ENCODE peak calls at places on chromosomes 3 and 15, in four cellular contexts. O is GM12878, F is WTC11, M is HepG2. P is an unnamed sample.

GRCh38 chr3:177131927-177132636 is 65.2 kb downstream of the TBL1XR1 start:
- DNase-seq in F (no peak), M (no peak), O (no peak), P (no peak)

GRCh38 chr3:192652731-192653130 is 74.6 kb downstream of the FGF12 start:
- DNase-seq in F (no peak), O (no peak), M (no peak), P (no peak)

GRCh38 chr15:34682673-34683072 is 72.1 kb downstream of the GJD2 start:
- DNase-seq in O (no peak), M (no peak), F (no peak), P (no peak)

GRCh38 chr3:40771112-40771511 is 246.4 kb downstream of the ZNF621 start:
- DNase-seq in O (no peak), F (no peak), M (no peak), P (no peak)

GRCh38 chr3:157754415-157754814 is 251.2 kb upstream of the VEPH1 start:
- DNase-seq in F (no peak), M (no peak), O (no peak), P (no peak)

GRCh38 chr15:85752591-85752990 is 42.1 kb downstream of the KLHL25 start:
- DNase-seq in F (peak), M (no peak), O (no peak), P (no peak)

GRCh38 chr15:90343391-90343790 is 8.7 kb upstream of the ZNF774 start:
- DNase-seq in M (no peak), F (no peak), O (no peak), P (peak)

GRCh38 chr3:107598926-107599754 is 76.4 kb downstream of the BBX start:
- DNase-seq in O (peak), M (peak), F (peak), P (peak)

GRCh38 chr3:143120716-143121239 is 1.2 kb downstream of the CHST2 start:
- DNase-seq in O (no peak), F (no peak), M (no peak), P (peak)

GRCh38 chr3:18382760-18383369 is 42.3 kb downstream of the SATB1 start:
- DNase-seq in O (no peak), M (no peak), F (no peak), P (no peak)

GRCh38 chr3:13018561-13019242 is 54.5 kb downstream of the IQSEC1 start:
- DNase-seq in O (no peak), F (no peak), M (no peak), P (no peak)

GRCh38 chr3:42894693-42895092 is 11.2 kb upstream of the ZNF662 start:
- DNase-seq in M (peak), O (no peak), F (no peak), P (no peak)

GRCh38 chr3:149494022-149494758 is 19.7 kb downstream of the TM4SF4 start:
- DNase-seq in F (peak), M (peak), O (no peak), P (peak)

GRCh38 chr15:99424978-99425665 is 140.7 kb upstream of the MEF2A start:
- DNase-seq in M (peak), F (no peak), O (no peak), P (no peak)

GRCh38 chr3:139721370-139721769 is 43.6 kb upstream of the NMNAT3 start:
- DNase-seq in F (no peak), O (no peak), M (no peak), P (no peak)

GRCh38 chr3:73530030-73530411 is 94.7 kb downstream of the PDZRN3 start:
- DNase-seq in F (no peak), M (no peak), O (no peak), P (no peak)

GRCh38 chr3:122005033-122005565 is 16.9 kb downstream of the ILDR1 start:
- DNase-seq in M (no peak), O (peak), F (peak), P (peak)

GRCh38 chr3:197137741-197138140 is 108.1 kb upstream of the MELTF start:
- DNase-seq in O (no peak), M (no peak), F (no peak), P (no peak)

GRCh38 chr3:13536832-13537231 is 12.1 kb upstream of the FBLN2 start:
- DNase-seq in F (no peak), O (no peak), M (no peak), P (no peak)

GRCh38 chr3:85360742-85361387 is 402.1 kb downstream of the CADM2 start:
- DNase-seq in M (peak), F (peak), O (peak), P (peak)

GRCh38 chr3:110856916-110857315 is 214.7 kb upstream of the NECTIN3 start:
- DNase-seq in O (no peak), F (no peak), M (no peak), P (no peak)

GRCh38 chr3:10511809-10512494 is 6.6 kb upstream of the ATP2B2 start:
- DNase-seq in F (no peak), O (no peak), M (peak), P (no peak)

GRCh38 chr3:44915702-44916438 is 41.5 kb downstream of the TGM4 start:
- DNase-seq in M (peak), O (no peak), F (no peak), P (peak)

GRCh38 chr15:32735948-32736347 is 18.1 kb downstream of the GREM1 start:
- DNase-seq in M (no peak), F (no peak), O (no peak), P (no peak)

GRCh38 chr3:19547665-19548464 is 386.2 kb downstream of the EFHB start:
- DNase-seq in M (no peak), F (no peak), O (no peak), P (no peak)

GRCh38 chr3:104437131-104437750 is 929.5 kb upstream of the ALCAM start:
- DNase-seq in O (no peak), M (no peak), F (no peak), P (no peak)

GRCh38 chr3:74599564-74599963 is 14.9 kb downstream of the CNTN3 start:
- DNase-seq in F (no peak), O (no peak), M (no peak), P (no peak)

GRCh38 chr15:70095387-70096214 is 2.1 kb downstream of the TLE3 start:
- DNase-seq in M (no peak), F (peak), O (no peak), P (peak)

GRCh38 chr15:47652213-47652852 is 65.0 kb upstream of the SEMA6D start:
- DNase-seq in F (no peak), O (no peak), M (no peak), P (no peak)

GRCh38 chr3:197499427-197499826 is 56.3 kb downstream of the BDH1 start:
- DNase-seq in O (no peak), F (no peak), M (peak), P (peak)

GRCh38 chr15:66945842-66946241 is 119.6 kb upstream of the SMAD3 start:
- DNase-seq in F (no peak), O (no peak), M (no peak), P (no peak)

GRCh38 chr3:52093751-52094525 is 37.6 kb upstream of the DUSP7 start:
- DNase-seq in O (no peak), F (no peak), M (peak), P (no peak)

GRCh38 chr3:156702367-156702766 is 28.0 kb downstream of the TIPARP start:
- DNase-seq in F (no peak), M (no peak), O (no peak), P (no peak)

GRCh38 chr3:160885791-160886286 is 129.8 kb downstream of the PPM1L start:
- DNase-seq in F (peak), O (peak), M (peak), P (peak)

GRCh38 chr3:100040846-100041245 is 73.5 kb downstream of the FILIP1L start:
- DNase-seq in O (no peak), F (no peak), M (no peak), P (no peak)

GRCh38 chr15:100430381-100430780 is 88.6 kb upstream of the ADAMTS17 start:
- DNase-seq in M (no peak), O (no peak), F (no peak), P (no peak)

GRCh38 chr3:138912237-138912636 is 34.7 kb downstream of the FOXL2 start:
- DNase-seq in M (no peak), O (no peak), F (no peak), P (peak)

GRCh38 chr3:124881976-124882697 is 5.0 kb downstream of the ITGB5 start:
- DNase-seq in M (no peak), O (no peak), F (no peak), P (no peak)

GRCh38 chr15:71329509-71330260 is 214.4 kb downstream of the THSD4 start:
- DNase-seq in F (no peak), M (no peak), O (no peak), P (no peak)

GRCh38 chr3:8617921-8618320 is 26.7 kb downstream of the SSUH2 start:
- DNase-seq in M (no peak), O (no peak), F (no peak), P (no peak)

GRCh38 chr3:8621872-8622271 is 22.7 kb downstream of the SSUH2 start:
- DNase-seq in O (no peak), M (no peak), F (no peak), P (no peak)

GRCh38 chr3:8618950-8619349 is 25.6 kb downstream of the SSUH2 start:
- DNase-seq in F (no peak), M (no peak), O (no peak), P (no peak)

GRCh38 chr3:8621141-8621540 is 23.5 kb downstream of the SSUH2 start:
- DNase-seq in O (no peak), F (no peak), M (no peak), P (no peak)

DNA sequence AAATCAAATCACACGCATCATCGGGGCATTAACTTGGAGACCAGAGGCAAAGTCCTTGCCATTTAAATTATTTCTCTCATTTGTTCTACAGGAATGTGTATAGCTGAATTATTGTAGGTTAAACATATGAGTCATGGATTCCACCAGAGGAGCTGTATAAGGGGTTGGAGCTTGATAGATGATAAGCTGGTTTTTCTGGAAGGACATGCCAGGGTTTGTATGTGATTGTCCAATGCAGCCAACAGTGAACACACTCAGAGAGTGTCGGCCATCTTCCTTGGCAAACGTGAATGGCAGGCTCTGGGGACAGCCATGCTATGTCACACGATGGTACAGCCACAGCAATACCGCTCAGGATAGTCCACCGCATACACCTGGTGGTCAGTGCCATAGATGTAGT is 25.1 kb downstream of the SSUH2 start:
- DNase-seq in M (no peak), F (no peak), O (no peak), P (no peak)
- TF ChIP-seq CREM in M (no peak), F (no peak), O (no peak), P (no peak)

DNA sequence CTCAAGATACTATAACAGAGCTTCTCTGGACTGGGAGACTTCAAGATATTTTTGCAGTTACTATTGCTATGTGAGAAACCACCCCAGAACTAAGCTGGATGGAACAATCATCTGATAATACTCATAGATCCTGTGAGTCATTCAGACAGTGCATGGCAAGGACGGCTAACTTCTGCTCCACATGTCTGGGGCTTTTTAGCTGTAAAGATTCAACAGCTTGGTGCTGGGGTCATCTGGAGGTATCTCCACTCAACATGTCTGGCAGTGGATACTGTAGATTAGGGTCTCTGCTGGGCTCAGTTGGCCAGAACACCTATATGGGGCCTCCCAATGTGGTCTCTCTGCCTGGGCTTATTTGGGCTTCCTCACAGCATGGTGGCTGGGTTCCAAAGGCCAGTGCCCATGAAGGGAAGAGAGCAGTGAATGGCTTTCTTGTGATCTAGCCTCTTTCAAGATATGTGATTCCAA is 117.3 kb upstream of the SLC7A14 start:
- DNase-seq in M (no peak), F (no peak), O (no peak), P (peak)
- TF ChIP-seq CREM in M (no peak), F (no peak), O (no peak), P (peak)

GRCh38 chr3:141410861-141411771 is 42.8 kb downstream of the ZBTB38 start:
- DNase-seq in O (no peak), F (no peak), M (no peak), P (no peak)

GRCh38 chr3:141414141-141414689 is 45.9 kb downstream of the ZBTB38 start:
- DNase-seq in M (no peak), O (no peak), F (no peak), P (no peak)

GRCh38 chr3:141413387-141414140 is 45.3 kb downstream of the ZBTB38 start:
- DNase-seq in O (no peak), M (no peak), F (no peak), P (no peak)

GRCh38 chr3:141412087-141412935 is 44.0 kb downstream of the ZBTB38 start:
- DNase-seq in F (no peak), M (peak), O (no peak), P (peak)

GRCh38 chr3:141412936-141413354 is 44.6 kb downstream of the ZBTB38 start:
- DNase-seq in F (no peak), O (no peak), M (peak), P (no peak)
- TF ChIP-seq CREM in F (no peak), O (no peak), M (peak), P (no peak)

DNA sequence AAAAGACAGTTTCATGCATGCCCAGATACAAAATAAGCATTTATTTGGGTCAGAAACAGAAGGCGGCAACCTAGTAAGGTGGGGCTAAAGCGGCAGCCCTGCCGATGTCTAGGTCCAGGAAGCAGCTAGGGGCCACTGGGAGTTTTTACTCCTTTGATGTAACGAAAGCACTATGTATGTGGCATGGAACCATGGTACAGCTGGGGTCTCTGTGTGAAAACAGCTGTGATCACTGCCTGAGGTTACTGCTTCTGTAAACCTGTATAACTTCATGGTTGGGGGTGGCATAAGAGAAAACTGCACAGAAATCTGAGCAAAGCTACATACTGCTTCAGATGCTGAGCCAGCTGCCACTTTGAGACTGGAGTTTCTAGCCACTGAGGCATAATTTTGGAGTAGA is 119.5 kb downstream of the ZNF280D start:
- DNase-seq in O (no peak), M (no peak), F (no peak), P (no peak)
- TF ChIP-seq CREM in O (no peak), M (no peak), F (no peak), P (no peak)

GRCh38 chr3:112409061-112409460 is 76.1 kb downstream of the CD200 start:
- DNase-seq in O (no peak), M (no peak), F (no peak), P (no peak)
- TF ChIP-seq CREM in O (no peak), M (no peak), F (no peak), P (no peak)

DNA sequence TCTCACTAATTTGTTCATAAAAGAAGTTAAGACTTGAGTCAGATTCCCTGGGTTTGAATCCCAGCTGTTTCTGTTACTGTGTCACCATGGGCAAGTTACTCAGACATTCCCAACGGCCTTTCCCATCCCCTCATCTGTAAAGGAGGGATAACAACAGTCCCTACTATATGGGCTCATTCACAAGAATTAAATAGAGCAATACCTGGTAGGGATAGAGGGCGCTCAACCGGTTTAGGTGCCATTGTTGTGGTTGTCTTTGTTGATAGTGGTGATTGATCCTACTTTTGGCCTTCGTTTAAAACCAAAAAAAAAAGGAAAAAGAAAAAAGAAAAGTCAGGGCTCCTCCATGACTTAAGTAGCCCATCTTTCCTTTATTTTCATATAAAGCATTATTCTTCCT is 563.1 kb downstream of the GRM7 start:
- DNase-seq in O (no peak), F (no peak), M (no peak), P (no peak)
- TF ChIP-seq CREM in O (no peak), F (no peak), M (no peak), P (no peak)

GRCh38 chr3:188076176-188076575 is 77.8 kb upstream of the LPP start:
- DNase-seq in O (no peak), M (no peak), F (no peak), P (no peak)
- TF ChIP-seq CREM in O (no peak), M (no peak), F (no peak), P (no peak)

GRCh38 chr15:73709241-73709640 is 25.1 kb downstream of the CD276 start:
- DNase-seq in M (no peak), O (no peak), F (no peak), P (no peak)

GRCh38 chr15:73712107-73712506 is 27.9 kb downstream of the CD276 start:
- DNase-seq in F (peak), O (no peak), M (no peak), P (no peak)

GRCh38 chr15:73709671-73710070 is 25.5 kb downstream of the CD276 start:
- DNase-seq in F (no peak), M (no peak), O (no peak), P (no peak)

GRCh38 chr15:73710321-73710720 is 26.1 kb downstream of the CD276 start:
- DNase-seq in M (no peak), F (no peak), O (no peak), P (no peak)

DNA sequence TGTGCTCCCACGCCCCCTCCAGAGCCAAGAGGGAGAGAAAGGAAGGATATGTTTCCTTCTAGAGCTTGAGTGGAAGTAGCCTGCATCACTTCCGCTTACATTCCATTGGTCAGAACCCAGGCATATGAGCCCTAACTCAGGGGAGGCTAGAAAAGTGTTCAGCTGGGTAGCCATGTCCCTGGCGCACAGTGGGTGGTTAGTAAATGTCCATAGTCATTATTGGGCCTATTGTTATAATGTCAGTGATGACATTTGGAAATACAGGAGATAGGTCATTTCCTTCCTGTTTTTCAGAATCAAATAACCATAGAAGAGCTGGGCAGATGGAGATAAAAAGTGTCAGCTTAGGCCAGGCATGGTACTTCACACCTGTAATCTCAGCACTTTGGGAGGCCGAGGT is 27.3 kb downstream of the CD276 start:
- DNase-seq in M (no peak), O (no peak), F (no peak), P (no peak)
- TF ChIP-seq CREM in M (no peak), O (no peak), F (no peak), P (no peak)